ENCODE peak calls at places on chromosome 16, in four cellular contexts. One of them, this sample, is unnamed.
A peak's percentile ranks its signal among the peaks of the same experiment; 100 is the strongest.

GRCh38 chr16:65274576-65274975 is 152.7 kb upstream of the CDH11 start:
- DNase-seq in psoas muscle: no peak
- DNase-seq in right lobe of liver: no peak
- DNase-seq in CD8-positive, alpha-beta memory T cell: no peak
- DNase-seq in this sample: no peak

GRCh38 chr16:14007460-14007859 is 63.7 kb upstream of the MRTFB start:
- DNase-seq in right lobe of liver: no peak
- DNase-seq in CD8-positive, alpha-beta memory T cell: no peak
- DNase-seq in psoas muscle: no peak
- DNase-seq in this sample: no peak

GRCh38 chr16:55478827-55479559 is at the start of gene MMP2:
- DNase-seq in CD8-positive, alpha-beta memory T cell: no peak
- DNase-seq in psoas muscle: peak; percentile 80
- DNase-seq in right lobe of liver: no peak
- DNase-seq in this sample: no peak

GRCh38 chr16:85570735-85571562 is 42.2 kb upstream of the GSE1 start:
- DNase-seq in right lobe of liver: peak; percentile 63
- DNase-seq in CD8-positive, alpha-beta memory T cell: peak; percentile 43
- DNase-seq in psoas muscle: peak; percentile 37
- DNase-seq in this sample: peak; percentile 93

GRCh38 chr16:3095869-3096268 is 3.2 kb downstream of the ZSCAN10 start:
- DNase-seq in right lobe of liver: no peak
- DNase-seq in CD8-positive, alpha-beta memory T cell: peak; percentile 63
- DNase-seq in psoas muscle: no peak
- DNase-seq in this sample: peak; percentile 89

GRCh38 chr16:56426585-56426984 is 1.2 kb upstream of the AMFR start:
- DNase-seq in right lobe of liver: no peak
- DNase-seq in CD8-positive, alpha-beta memory T cell: no peak
- DNase-seq in psoas muscle: no peak
- DNase-seq in this sample: no peak

GRCh38 chr16:56417138-56417537 is 8.2 kb downstream of the AMFR start:
- DNase-seq in right lobe of liver: no peak
- DNase-seq in psoas muscle: no peak
- DNase-seq in CD8-positive, alpha-beta memory T cell: no peak
- DNase-seq in this sample: no peak

GRCh38 chr16:9447195-9447551 is 355.7 kb downstream of the HAPSTR1 start:
- DNase-seq in psoas muscle: peak; percentile 19
- DNase-seq in right lobe of liver: no peak
- DNase-seq in CD8-positive, alpha-beta memory T cell: no peak
- DNase-seq in this sample: no peak

GRCh38 chr16:57115504-57116182 is 23.3 kb downstream of the CPNE2 start:
- DNase-seq in right lobe of liver: peak; percentile 64
- DNase-seq in CD8-positive, alpha-beta memory T cell: no peak
- DNase-seq in psoas muscle: peak; percentile 57
- DNase-seq in this sample: no peak

GRCh38 chr16:85555549-85556455 is 57.3 kb upstream of the GSE1 start:
- DNase-seq in CD8-positive, alpha-beta memory T cell: peak; percentile 33
- DNase-seq in psoas muscle: peak; percentile 37
- DNase-seq in right lobe of liver: no peak
- DNase-seq in this sample: no peak

GRCh38 chr16:11759997-11760396 is 17.3 kb upstream of the TXNDC11 start:
- DNase-seq in right lobe of liver: no peak
- DNase-seq in psoas muscle: no peak
- DNase-seq in CD8-positive, alpha-beta memory T cell: no peak
- DNase-seq in this sample: no peak

GRCh38 chr16:11550651-11551498 is 35.8 kb downstream of the LITAF start:
- DNase-seq in right lobe of liver: no peak
- DNase-seq in CD8-positive, alpha-beta memory T cell: no peak
- DNase-seq in psoas muscle: no peak
- DNase-seq in this sample: no peak

GRCh38 chr16:88727871-88728270 is 21.6 kb downstream of the CTU2 start:
- DNase-seq in psoas muscle: no peak
- DNase-seq in CD8-positive, alpha-beta memory T cell: no peak
- DNase-seq in right lobe of liver: no peak
- DNase-seq in this sample: no peak

GRCh38 chr16:2838928-2839327 is 8.8 kb downstream of the ZG16B start:
- DNase-seq in psoas muscle: peak; percentile 56
- DNase-seq in right lobe of liver: peak; percentile 68
- DNase-seq in CD8-positive, alpha-beta memory T cell: peak; percentile 55
- DNase-seq in this sample: peak; percentile 84

GRCh38 chr16:87252269-87252970 is 64.8 kb downstream of the C16orf95 start:
- DNase-seq in psoas muscle: no peak
- DNase-seq in right lobe of liver: no peak
- DNase-seq in CD8-positive, alpha-beta memory T cell: no peak
- DNase-seq in this sample: peak; percentile 23

GRCh38 chr16:89902980-89903379 is 15.7 kb upstream of the MC1R start:
- DNase-seq in right lobe of liver: no peak
- DNase-seq in psoas muscle: no peak
- DNase-seq in CD8-positive, alpha-beta memory T cell: no peak
- DNase-seq in this sample: no peak

GRCh38 chr16:13436641-13437423 is 483.1 kb upstream of the ERCC4 start:
- DNase-seq in right lobe of liver: no peak
- DNase-seq in CD8-positive, alpha-beta memory T cell: no peak
- DNase-seq in psoas muscle: no peak
- DNase-seq in this sample: no peak

GRCh38 chr16:80837421-80838263 is 33.2 kb upstream of the CDYL2 start:
- DNase-seq in CD8-positive, alpha-beta memory T cell: no peak
- DNase-seq in right lobe of liver: no peak
- DNase-seq in psoas muscle: no peak
- DNase-seq in this sample: no peak

GRCh38 chr16:81774348-81774747 is 4.7 kb upstream of the PLCG2 start:
- DNase-seq in right lobe of liver: no peak
- DNase-seq in CD8-positive, alpha-beta memory T cell: no peak
- DNase-seq in psoas muscle: no peak
- DNase-seq in this sample: peak; percentile 81

GRCh38 chr16:12390644-12391043 is 413.0 kb downstream of the CPPED1 start:
- DNase-seq in right lobe of liver: no peak
- DNase-seq in CD8-positive, alpha-beta memory T cell: no peak
- DNase-seq in psoas muscle: no peak
- DNase-seq in this sample: no peak

GRCh38 chr16:48393843-48394703 is 8.9 kb upstream of the SIAH1 start:
- DNase-seq in psoas muscle: peak; percentile 68
- DNase-seq in right lobe of liver: no peak
- DNase-seq in CD8-positive, alpha-beta memory T cell: no peak
- DNase-seq in this sample: no peak

GRCh38 chr16:81265658-81266451 is 27.4 kb downstream of the BCO1 start:
- DNase-seq in right lobe of liver: peak; percentile 59
- DNase-seq in CD8-positive, alpha-beta memory T cell: no peak
- DNase-seq in psoas muscle: peak; percentile 48
- DNase-seq in this sample: no peak

GRCh38 chr16:86427327-86427935 is 82.9 kb upstream of the FOXF1 start:
- DNase-seq in right lobe of liver: no peak
- DNase-seq in psoas muscle: no peak
- DNase-seq in CD8-positive, alpha-beta memory T cell: no peak
- DNase-seq in this sample: no peak

GRCh38 chr16:57277586-57277985 is 6.9 kb downstream of the PLLP start:
- DNase-seq in right lobe of liver: no peak
- DNase-seq in CD8-positive, alpha-beta memory T cell: peak; percentile 64
- DNase-seq in psoas muscle: no peak
- DNase-seq in this sample: no peak

GRCh38 chr16:84137769-84138357 is 7.1 kb downstream of the HSDL1 start:
- DNase-seq in right lobe of liver: no peak
- DNase-seq in psoas muscle: no peak
- DNase-seq in CD8-positive, alpha-beta memory T cell: no peak
- DNase-seq in this sample: no peak

GRCh38 chr16:84141143-84141670 is 3.8 kb downstream of the HSDL1 start:
- DNase-seq in right lobe of liver: no peak
- DNase-seq in CD8-positive, alpha-beta memory T cell: peak; percentile 23
- DNase-seq in psoas muscle: no peak
- DNase-seq in this sample: no peak

GRCh38 chr16:84138500-84138823 is 6.5 kb downstream of the HSDL1 start:
- DNase-seq in psoas muscle: no peak
- DNase-seq in CD8-positive, alpha-beta memory T cell: no peak
- DNase-seq in right lobe of liver: no peak
- DNase-seq in this sample: no peak

GRCh38 chr16:84138824-84139627 is 6.0 kb downstream of the HSDL1 start:
- DNase-seq in psoas muscle: peak; percentile 42
- DNase-seq in CD8-positive, alpha-beta memory T cell: peak; percentile 10
- DNase-seq in right lobe of liver: no peak
- DNase-seq in this sample: no peak

GRCh38 chr16:84139628-84140258 is 5.2 kb downstream of the HSDL1 start:
- DNase-seq in right lobe of liver: no peak
- DNase-seq in psoas muscle: no peak
- DNase-seq in CD8-positive, alpha-beta memory T cell: no peak
- DNase-seq in this sample: no peak
- H3K4me3 ChIP-seq in right lobe of liver: no peak overlapping the region
- H3K4me3 ChIP-seq in psoas muscle: peak overlapping the region; percentile 61
- H3K4me3 ChIP-seq in CD8-positive, alpha-beta memory T cell: no peak overlapping the region
- H3K4me3 ChIP-seq in this sample: no peak overlapping the region

GRCh38 chr16:7443108-7443507 is 110.5 kb downstream of the RBFOX1 start:
- DNase-seq in psoas muscle: no peak
- DNase-seq in right lobe of liver: no peak
- DNase-seq in CD8-positive, alpha-beta memory T cell: no peak
- DNase-seq in this sample: no peak

GRCh38 chr16:7436306-7436705 is 103.7 kb downstream of the RBFOX1 start:
- DNase-seq in CD8-positive, alpha-beta memory T cell: no peak
- DNase-seq in right lobe of liver: no peak
- DNase-seq in psoas muscle: no peak
- DNase-seq in this sample: no peak

GRCh38 chr16:7440886-7441400 is 108.3 kb downstream of the RBFOX1 start:
- DNase-seq in CD8-positive, alpha-beta memory T cell: no peak
- DNase-seq in psoas muscle: no peak
- DNase-seq in right lobe of liver: no peak
- DNase-seq in this sample: no peak

GRCh38 chr16:7437135-7437534 is 104.5 kb downstream of the RBFOX1 start:
- DNase-seq in psoas muscle: no peak
- DNase-seq in right lobe of liver: no peak
- DNase-seq in CD8-positive, alpha-beta memory T cell: no peak
- DNase-seq in this sample: no peak

GRCh38 chr16:7437843-7438242 is 105.2 kb downstream of the RBFOX1 start:
- DNase-seq in psoas muscle: no peak
- DNase-seq in CD8-positive, alpha-beta memory T cell: no peak
- DNase-seq in right lobe of liver: no peak
- DNase-seq in this sample: no peak
- H3K4me3 ChIP-seq in psoas muscle: no peak overlapping the region
- H3K4me3 ChIP-seq in CD8-positive, alpha-beta memory T cell: no peak overlapping the region
- H3K4me3 ChIP-seq in right lobe of liver: no peak overlapping the region
- H3K4me3 ChIP-seq in this sample: no peak overlapping the region

DNA sequence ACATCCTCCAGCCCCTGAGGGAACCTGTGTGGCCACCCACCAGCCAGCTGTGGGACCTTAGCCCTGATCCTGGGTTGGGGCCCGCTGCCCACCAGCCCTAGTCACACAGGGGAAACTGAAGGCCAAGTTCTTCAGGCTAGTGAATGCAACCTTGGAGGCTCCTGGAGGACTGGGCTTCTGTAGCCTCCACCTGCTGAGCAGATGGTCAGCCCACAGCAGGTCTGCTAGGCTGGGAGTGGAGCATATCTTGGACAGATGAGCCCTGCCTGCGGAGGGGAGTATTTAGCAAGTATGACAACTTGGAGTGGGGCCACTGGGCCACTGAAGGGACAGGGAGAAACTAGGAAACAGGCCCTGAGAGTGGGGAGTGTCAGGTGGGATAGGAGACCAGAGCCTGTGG is 4.1 kb downstream of the DPEP3 start:
- DNase-seq in psoas muscle: no peak
- DNase-seq in CD8-positive, alpha-beta memory T cell: no peak
- DNase-seq in right lobe of liver: no peak
- DNase-seq in this sample: no peak
- H3K4me3 ChIP-seq in psoas muscle: no peak overlapping the region
- H3K4me3 ChIP-seq in CD8-positive, alpha-beta memory T cell: no peak overlapping the region
- H3K4me3 ChIP-seq in right lobe of liver: no peak overlapping the region
- H3K4me3 ChIP-seq in this sample: no peak overlapping the region

DNA sequence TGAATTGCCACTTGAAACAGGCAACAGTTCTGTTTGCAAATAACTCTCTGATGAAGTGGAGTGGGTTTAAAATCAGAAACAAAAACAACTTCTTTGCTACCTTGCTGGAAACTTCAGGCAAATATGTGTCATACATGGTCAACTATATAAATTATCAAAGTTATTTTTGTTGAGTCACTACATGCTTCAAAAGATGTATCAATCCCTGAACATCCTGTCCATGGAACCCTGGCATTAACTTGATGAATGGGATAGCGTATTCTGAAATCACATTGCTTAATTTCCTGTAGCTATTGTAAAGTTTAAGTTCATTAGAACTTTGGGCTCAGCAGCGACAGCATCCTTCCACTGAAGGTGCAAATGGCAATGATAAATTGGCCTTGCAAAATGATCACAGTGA is 213.6 kb upstream of the MAF start:
- DNase-seq in CD8-positive, alpha-beta memory T cell: no peak
- DNase-seq in right lobe of liver: no peak
- DNase-seq in psoas muscle: no peak
- DNase-seq in this sample: no peak
- H3K4me3 ChIP-seq in CD8-positive, alpha-beta memory T cell: no peak overlapping the region
- H3K4me3 ChIP-seq in right lobe of liver: no peak overlapping the region
- H3K4me3 ChIP-seq in psoas muscle: no peak overlapping the region
- H3K4me3 ChIP-seq in this sample: no peak overlapping the region

GRCh38 chr16:727291-727977 is 528 bp downstream of the HAGHL start:
- DNase-seq in psoas muscle: no peak
- DNase-seq in CD8-positive, alpha-beta memory T cell: peak; percentile 36
- DNase-seq in right lobe of liver: peak; percentile 32
- DNase-seq in this sample: peak; percentile 87
- H3K4me3 ChIP-seq in psoas muscle: peak overlapping the region; percentile 61
- H3K4me3 ChIP-seq in CD8-positive, alpha-beta memory T cell: peak overlapping the region; percentile 69
- H3K4me3 ChIP-seq in right lobe of liver: peak overlapping the region; percentile 18
- H3K4me3 ChIP-seq in this sample: peak overlapping the region; percentile 52

GRCh38 chr16:50331570-50331969 is 37.2 kb downstream of the BRD7 start:
- DNase-seq in right lobe of liver: no peak
- DNase-seq in CD8-positive, alpha-beta memory T cell: no peak
- DNase-seq in psoas muscle: no peak
- DNase-seq in this sample: no peak

GRCh38 chr16:50332599-50332998 is 36.2 kb downstream of the BRD7 start:
- DNase-seq in psoas muscle: no peak
- DNase-seq in CD8-positive, alpha-beta memory T cell: no peak
- DNase-seq in right lobe of liver: no peak
- DNase-seq in this sample: no peak

GRCh38 chr16:50326835-50327465 is 41.8 kb downstream of the BRD7 start:
- DNase-seq in right lobe of liver: no peak
- DNase-seq in CD8-positive, alpha-beta memory T cell: peak; percentile 85
- DNase-seq in psoas muscle: peak; percentile 24
- DNase-seq in this sample: no peak

GRCh38 chr16:50326264-50326663 is 42.5 kb downstream of the BRD7 start:
- DNase-seq in right lobe of liver: no peak
- DNase-seq in psoas muscle: peak; percentile 14
- DNase-seq in CD8-positive, alpha-beta memory T cell: no peak
- DNase-seq in this sample: no peak

DNA sequence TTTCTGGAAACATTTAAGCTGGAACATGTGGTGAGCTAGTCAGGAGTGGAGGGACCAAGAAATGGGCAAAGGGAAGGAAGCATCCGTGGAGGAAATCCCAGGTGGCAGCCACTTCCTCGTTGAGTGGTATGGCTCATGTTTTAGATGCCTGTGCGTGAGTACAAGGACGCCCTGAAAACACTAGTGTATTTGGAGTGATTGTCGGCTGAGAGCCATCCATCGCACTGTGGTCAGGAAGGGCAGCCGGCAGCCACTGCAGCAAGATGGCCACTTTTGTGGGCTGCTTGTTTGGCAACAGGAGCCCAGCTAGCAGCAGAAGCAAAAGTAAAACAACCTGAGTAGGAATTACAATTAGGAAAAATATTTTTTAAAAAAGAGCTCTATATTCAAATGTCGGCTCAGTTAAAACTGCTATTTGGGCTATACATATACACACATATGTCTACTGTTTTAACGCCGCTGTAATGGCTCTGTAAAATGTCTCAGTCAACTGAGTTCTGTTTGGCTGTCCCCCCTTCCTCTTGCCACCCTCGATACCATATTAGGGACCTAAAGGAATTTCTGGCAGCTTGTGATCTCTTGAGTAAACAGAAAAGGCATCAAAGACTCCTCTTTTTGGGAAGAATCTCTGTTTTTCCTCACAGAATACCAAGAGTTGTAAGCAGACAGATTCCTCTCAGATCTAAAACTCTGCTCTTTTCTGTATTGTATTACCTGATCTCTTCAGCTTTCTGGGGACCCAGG is 39.2 kb downstream of the BRD7 start:
- DNase-seq in CD8-positive, alpha-beta memory T cell: no peak
- DNase-seq in psoas muscle: peak; percentile 15
- DNase-seq in right lobe of liver: no peak
- DNase-seq in this sample: no peak
- H3K4me3 ChIP-seq in CD8-positive, alpha-beta memory T cell: no peak overlapping the region
- H3K4me3 ChIP-seq in psoas muscle: no peak overlapping the region
- H3K4me3 ChIP-seq in right lobe of liver: no peak overlapping the region
- H3K4me3 ChIP-seq in this sample: no peak overlapping the region